ENCODE peak calls at places on chromosomes 1 and 21, in ten cellular contexts. One of them, this sample, is unnamed.

GRCh38 chr1:156081174-156082110 is 823 bp downstream of the MEX3A start:
- DNase-seq in astrocyte of the spinal cord: no peak
- DNase-seq in endothelial cell: no peak
- DNase-seq in colonic mucosa: no peak
- DNase-seq in body of pancreas: no peak
- DNase-seq in GM13976: no peak
- DNase-seq in Calu3: no peak
- DNase-seq in neural crest cell: no peak
- DNase-seq in keratinocyte: no peak
- DNase-seq in WTC11: no peak
- DNase-seq in this sample: no peak

GRCh38 chr1:147892731-147893214 is 9.8 kb upstream of the GJA8 start:
- DNase-seq in astrocyte of the spinal cord: peak; percentile 63
- DNase-seq in endothelial cell: peak; percentile 26
- DNase-seq in colonic mucosa: peak; percentile 28
- DNase-seq in body of pancreas: peak; percentile 31
- DNase-seq in GM13976: peak; percentile 58
- DNase-seq in Calu3: peak; percentile 48
- DNase-seq in neural crest cell: no peak
- DNase-seq in keratinocyte: no peak
- DNase-seq in WTC11: peak; percentile 31
- DNase-seq in this sample: peak; percentile 63

GRCh38 chr21:45308211-45309068 is 20.7 kb upstream of the POFUT2 start:
- DNase-seq in astrocyte of the spinal cord: peak; percentile 94
- DNase-seq in endothelial cell: no peak
- DNase-seq in colonic mucosa: no peak
- DNase-seq in body of pancreas: peak; percentile 16
- DNase-seq in GM13976: no peak
- DNase-seq in Calu3: no peak
- DNase-seq in neural crest cell: no peak
- DNase-seq in keratinocyte: no peak
- DNase-seq in WTC11: peak; percentile 11
- DNase-seq in this sample: no peak

GRCh38 chr1:35073265-35073811 is 5.8 kb upstream of the ZMYM1 start:
- DNase-seq in astrocyte of the spinal cord: no peak
- DNase-seq in endothelial cell: no peak
- DNase-seq in colonic mucosa: no peak
- DNase-seq in body of pancreas: no peak
- DNase-seq in GM13976: no peak
- DNase-seq in Calu3: no peak
- DNase-seq in neural crest cell: no peak
- DNase-seq in keratinocyte: no peak
- DNase-seq in WTC11: no peak
- DNase-seq in this sample: peak; percentile 21

GRCh38 chr1:107785506-107786213 is 179.3 kb downstream of the VAV3 start:
- DNase-seq in astrocyte of the spinal cord: no peak
- DNase-seq in endothelial cell: no peak
- DNase-seq in colonic mucosa: no peak
- DNase-seq in body of pancreas: no peak
- DNase-seq in GM13976: no peak
- DNase-seq in Calu3: no peak
- DNase-seq in neural crest cell: no peak
- DNase-seq in keratinocyte: no peak
- DNase-seq in WTC11: no peak
- DNase-seq in this sample: no peak

GRCh38 chr21:46122241-46122671 is 24.3 kb downstream of the COL6A2 start:
- DNase-seq in astrocyte of the spinal cord: peak; percentile 77
- DNase-seq in endothelial cell: no peak
- DNase-seq in colonic mucosa: no peak
- DNase-seq in body of pancreas: peak; percentile 5
- DNase-seq in GM13976: no peak
- DNase-seq in Calu3: no peak
- DNase-seq in neural crest cell: no peak
- DNase-seq in keratinocyte: no peak
- DNase-seq in WTC11: peak; percentile 3
- DNase-seq in this sample: peak; percentile 9

GRCh38 chr1:25239681-25240541 is 7.3 kb downstream of the RSRP1 start:
- DNase-seq in astrocyte of the spinal cord: peak; percentile 91
- DNase-seq in endothelial cell: peak; percentile 86
- DNase-seq in colonic mucosa: peak; percentile 94
- DNase-seq in body of pancreas: peak; percentile 91
- DNase-seq in GM13976: peak; percentile 90
- DNase-seq in Calu3: peak; percentile 86
- DNase-seq in neural crest cell: peak; percentile 74
- DNase-seq in keratinocyte: no peak
- DNase-seq in WTC11: peak; percentile 87
- DNase-seq in this sample: peak; percentile 96

GRCh38 chr1:65525297-65526048 is 105.0 kb downstream of the LEPR start:
- DNase-seq in astrocyte of the spinal cord: no peak
- DNase-seq in endothelial cell: peak; percentile 29
- DNase-seq in colonic mucosa: no peak
- DNase-seq in body of pancreas: peak; percentile 14
- DNase-seq in GM13976: peak; percentile 20
- DNase-seq in Calu3: no peak
- DNase-seq in neural crest cell: peak; percentile 6
- DNase-seq in keratinocyte: no peak
- DNase-seq in WTC11: peak; percentile 36
- DNase-seq in this sample: no peak

GRCh38 chr1:97041011-97041410 is 319.4 kb downstream of the PTBP2 start:
- DNase-seq in astrocyte of the spinal cord: peak; percentile 44
- DNase-seq in endothelial cell: no peak
- DNase-seq in colonic mucosa: no peak
- DNase-seq in body of pancreas: no peak
- DNase-seq in GM13976: no peak
- DNase-seq in Calu3: no peak
- DNase-seq in neural crest cell: no peak
- DNase-seq in keratinocyte: no peak
- DNase-seq in WTC11: no peak
- DNase-seq in this sample: no peak

GRCh38 chr1:42035205-42035829 is 116.6 kb upstream of the HIVEP3 start:
- DNase-seq in astrocyte of the spinal cord: peak; percentile 61
- DNase-seq in endothelial cell: peak; percentile 51
- DNase-seq in colonic mucosa: peak; percentile 50
- DNase-seq in body of pancreas: peak; percentile 63
- DNase-seq in GM13976: peak; percentile 90
- DNase-seq in Calu3: peak; percentile 56
- DNase-seq in neural crest cell: peak; percentile 13
- DNase-seq in keratinocyte: no peak
- DNase-seq in WTC11: peak; percentile 64
- DNase-seq in this sample: peak; percentile 9

GRCh38 chr1:180117764-180118116 is 36.9 kb upstream of the QSOX1 start:
- DNase-seq in astrocyte of the spinal cord: peak; percentile 56
- DNase-seq in endothelial cell: no peak
- DNase-seq in colonic mucosa: no peak
- DNase-seq in body of pancreas: no peak
- DNase-seq in GM13976: no peak
- DNase-seq in Calu3: no peak
- DNase-seq in neural crest cell: no peak
- DNase-seq in keratinocyte: no peak
- DNase-seq in WTC11: no peak
- DNase-seq in this sample: peak; percentile 74

GRCh38 chr1:29121951-29122661 is 1.6 kb downstream of the TMEM200B start:
- DNase-seq in astrocyte of the spinal cord: peak; percentile 64
- DNase-seq in endothelial cell: peak; percentile 32
- DNase-seq in colonic mucosa: no peak
- DNase-seq in body of pancreas: no peak
- DNase-seq in GM13976: peak; percentile 48
- DNase-seq in Calu3: no peak
- DNase-seq in neural crest cell: no peak
- DNase-seq in keratinocyte: no peak
- DNase-seq in WTC11: peak; percentile 73
- DNase-seq in this sample: no peak
- TF ChIP-seq CTCF in astrocyte of the spinal cord: no peak
- TF ChIP-seq CTCF in endothelial cell: no peak
- TF ChIP-seq CTCF in colonic mucosa: no peak
- TF ChIP-seq CTCF in body of pancreas: no peak
- TF ChIP-seq CTCF in GM13976: no peak
- TF ChIP-seq CTCF in Calu3: no peak
- TF ChIP-seq CTCF in neural crest cell: no peak
- TF ChIP-seq CTCF in keratinocyte: no peak
- TF ChIP-seq CTCF in WTC11: no peak
- TF ChIP-seq CTCF in this sample: no peak

GRCh38 chr1:31959521-31959920 is 21.4 kb upstream of the PTP4A2 start:
- DNase-seq in astrocyte of the spinal cord: no peak
- DNase-seq in endothelial cell: no peak
- DNase-seq in colonic mucosa: no peak
- DNase-seq in body of pancreas: no peak
- DNase-seq in GM13976: no peak
- DNase-seq in Calu3: no peak
- DNase-seq in neural crest cell: no peak
- DNase-seq in keratinocyte: no peak
- DNase-seq in WTC11: no peak
- DNase-seq in this sample: no peak

GRCh38 chr1:31954607-31955283 is 16.6 kb upstream of the PTP4A2 start:
- DNase-seq in astrocyte of the spinal cord: peak; percentile 96
- DNase-seq in endothelial cell: no peak
- DNase-seq in colonic mucosa: peak; percentile 77
- DNase-seq in body of pancreas: peak; percentile 49
- DNase-seq in GM13976: no peak
- DNase-seq in Calu3: peak; percentile 85
- DNase-seq in neural crest cell: no peak
- DNase-seq in keratinocyte: no peak
- DNase-seq in WTC11: no peak
- DNase-seq in this sample: peak; percentile 92

GRCh38 chr1:31952825-31953220 is 14.7 kb upstream of the PTP4A2 start:
- DNase-seq in astrocyte of the spinal cord: no peak
- DNase-seq in endothelial cell: no peak
- DNase-seq in colonic mucosa: no peak
- DNase-seq in body of pancreas: no peak
- DNase-seq in GM13976: no peak
- DNase-seq in Calu3: no peak
- DNase-seq in neural crest cell: no peak
- DNase-seq in keratinocyte: no peak
- DNase-seq in WTC11: no peak
- DNase-seq in this sample: peak; percentile 17

GRCh38 chr1:31957701-31958674 is 19.8 kb upstream of the PTP4A2 start:
- DNase-seq in astrocyte of the spinal cord: no peak
- DNase-seq in endothelial cell: no peak
- DNase-seq in colonic mucosa: no peak
- DNase-seq in body of pancreas: no peak
- DNase-seq in GM13976: no peak
- DNase-seq in Calu3: no peak
- DNase-seq in neural crest cell: no peak
- DNase-seq in keratinocyte: no peak
- DNase-seq in WTC11: no peak
- DNase-seq in this sample: no peak

GRCh38 chr1:31955917-31956736 is 18.0 kb upstream of the PTP4A2 start:
- DNase-seq in astrocyte of the spinal cord: peak; percentile 99
- DNase-seq in endothelial cell: peak; percentile 20
- DNase-seq in colonic mucosa: peak; percentile 80
- DNase-seq in body of pancreas: peak; percentile 61
- DNase-seq in GM13976: peak; percentile 81
- DNase-seq in Calu3: peak; percentile 92
- DNase-seq in neural crest cell: no peak
- DNase-seq in keratinocyte: peak; percentile 80
- DNase-seq in WTC11: peak; percentile 40
- DNase-seq in this sample: peak; percentile 99
- TF ChIP-seq CTCF in astrocyte of the spinal cord: peak; percentile 58
- TF ChIP-seq CTCF in endothelial cell: no peak
- TF ChIP-seq CTCF in colonic mucosa: peak; percentile 14
- TF ChIP-seq CTCF in body of pancreas: peak; percentile 34
- TF ChIP-seq CTCF in GM13976: peak; percentile 24
- TF ChIP-seq CTCF in Calu3: no peak
- TF ChIP-seq CTCF in neural crest cell: no peak
- TF ChIP-seq CTCF in keratinocyte: peak; percentile 51
- TF ChIP-seq CTCF in WTC11: no peak
- TF ChIP-seq CTCF in this sample: peak; percentile 16

GRCh38 chr1:246295968-246296367 is 211.1 kb downstream of the SMYD3 start:
- DNase-seq in astrocyte of the spinal cord: no peak
- DNase-seq in endothelial cell: no peak
- DNase-seq in colonic mucosa: no peak
- DNase-seq in body of pancreas: no peak
- DNase-seq in GM13976: no peak
- DNase-seq in Calu3: no peak
- DNase-seq in neural crest cell: no peak
- DNase-seq in keratinocyte: no peak
- DNase-seq in WTC11: no peak
- DNase-seq in this sample: peak; percentile 62

GRCh38 chr1:246300653-246301549 is 206.2 kb downstream of the SMYD3 start:
- DNase-seq in astrocyte of the spinal cord: no peak
- DNase-seq in endothelial cell: no peak
- DNase-seq in colonic mucosa: no peak
- DNase-seq in body of pancreas: no peak
- DNase-seq in GM13976: no peak
- DNase-seq in Calu3: no peak
- DNase-seq in neural crest cell: no peak
- DNase-seq in keratinocyte: no peak
- DNase-seq in WTC11: no peak
- DNase-seq in this sample: no peak

GRCh38 chr1:246294263-246294662 is 212.8 kb downstream of the SMYD3 start:
- DNase-seq in astrocyte of the spinal cord: no peak
- DNase-seq in endothelial cell: no peak
- DNase-seq in colonic mucosa: no peak
- DNase-seq in body of pancreas: no peak
- DNase-seq in GM13976: no peak
- DNase-seq in Calu3: no peak
- DNase-seq in neural crest cell: no peak
- DNase-seq in keratinocyte: no peak
- DNase-seq in WTC11: no peak
- DNase-seq in this sample: no peak

GRCh38 chr1:246295340-246295739 is 211.7 kb downstream of the SMYD3 start:
- DNase-seq in astrocyte of the spinal cord: no peak
- DNase-seq in endothelial cell: no peak
- DNase-seq in colonic mucosa: no peak
- DNase-seq in body of pancreas: no peak
- DNase-seq in GM13976: no peak
- DNase-seq in Calu3: no peak
- DNase-seq in neural crest cell: no peak
- DNase-seq in keratinocyte: no peak
- DNase-seq in WTC11: no peak
- DNase-seq in this sample: no peak

GRCh38 chr1:246297314-246298273 is 209.5 kb downstream of the SMYD3 start:
- DNase-seq in astrocyte of the spinal cord: no peak
- DNase-seq in endothelial cell: no peak
- DNase-seq in colonic mucosa: no peak
- DNase-seq in body of pancreas: no peak
- DNase-seq in GM13976: no peak
- DNase-seq in Calu3: no peak
- DNase-seq in neural crest cell: no peak
- DNase-seq in keratinocyte: peak; percentile 35
- DNase-seq in WTC11: no peak
- DNase-seq in this sample: peak; percentile 80
- TF ChIP-seq CTCF in astrocyte of the spinal cord: no peak
- TF ChIP-seq CTCF in endothelial cell: no peak
- TF ChIP-seq CTCF in colonic mucosa: no peak
- TF ChIP-seq CTCF in body of pancreas: no peak
- TF ChIP-seq CTCF in GM13976: no peak
- TF ChIP-seq CTCF in Calu3: no peak
- TF ChIP-seq CTCF in neural crest cell: no peak
- TF ChIP-seq CTCF in keratinocyte: no peak
- TF ChIP-seq CTCF in WTC11: no peak
- TF ChIP-seq CTCF in this sample: no peak

DNA sequence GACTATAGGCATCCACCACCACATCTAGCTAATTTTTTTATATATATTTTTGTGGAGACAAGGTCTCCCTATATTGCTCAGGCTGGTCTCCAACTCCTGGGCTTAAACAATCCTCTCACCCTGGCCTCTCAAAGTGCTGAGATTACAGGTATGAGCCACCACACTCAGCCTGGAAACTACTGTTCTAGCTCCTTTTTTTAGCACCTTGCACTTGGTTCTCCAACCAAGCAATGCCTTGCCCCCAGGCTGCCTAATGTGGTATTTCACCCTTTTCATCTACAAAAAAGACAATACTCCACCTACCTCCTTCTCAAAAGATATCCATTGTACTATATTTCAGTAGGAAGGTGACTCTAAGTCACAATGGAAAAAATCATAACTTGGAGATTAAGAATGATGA is 6.7 kb downstream of the ARNT start:
- DNase-seq in astrocyte of the spinal cord: no peak
- DNase-seq in endothelial cell: no peak
- DNase-seq in colonic mucosa: no peak
- DNase-seq in body of pancreas: no peak
- DNase-seq in GM13976: no peak
- DNase-seq in Calu3: no peak
- DNase-seq in neural crest cell: no peak
- DNase-seq in keratinocyte: no peak
- DNase-seq in WTC11: no peak
- DNase-seq in this sample: no peak
- TF ChIP-seq CTCF in astrocyte of the spinal cord: no peak
- TF ChIP-seq CTCF in endothelial cell: no peak
- TF ChIP-seq CTCF in colonic mucosa: no peak
- TF ChIP-seq CTCF in body of pancreas: no peak
- TF ChIP-seq CTCF in GM13976: no peak
- TF ChIP-seq CTCF in Calu3: no peak
- TF ChIP-seq CTCF in neural crest cell: no peak
- TF ChIP-seq CTCF in keratinocyte: peak; percentile 10
- TF ChIP-seq CTCF in WTC11: no peak
- TF ChIP-seq CTCF in this sample: no peak

This sample was measured in epithelial cell of esophagus.